ENCODE peak calls at places on chromosomes 3 and 15, in ten cellular contexts. One of them, this sample, is unnamed.

GRCh38 chr15:29677450-29677849 is 144.8 kb downstream of the TJP1 start:
- DNase-seq in OCI-LY7: no peak
- DNase-seq in stomach: no peak
- DNase-seq in A673: no peak
- DNase-seq in mesendoderm: no peak
- DNase-seq in breast epithelium: no peak
- DNase-seq in astrocyte: no peak
- DNase-seq in tibial artery: no peak
- DNase-seq in endothelial cell of umbilical vein: no peak
- DNase-seq in adrenal gland: no peak
- DNase-seq in this sample: no peak

GRCh38 chr3:111763101-111763500 is 96.0 kb upstream of the PHLDB2 start:
- DNase-seq in A673: no peak
- DNase-seq in endothelial cell of umbilical vein: no peak
- DNase-seq in OCI-LY7: no peak
- DNase-seq in adrenal gland: no peak
- DNase-seq in stomach: no peak
- DNase-seq in mesendoderm: no peak
- DNase-seq in astrocyte: peak; percentile 73
- DNase-seq in tibial artery: no peak
- DNase-seq in breast epithelium: no peak
- DNase-seq in this sample: no peak

GRCh38 chr3:195868336-195868865 is 40.0 kb downstream of the TNK2 start:
- DNase-seq in breast epithelium: no peak
- DNase-seq in adrenal gland: no peak
- DNase-seq in A673: no peak
- DNase-seq in astrocyte: no peak
- DNase-seq in mesendoderm: no peak
- DNase-seq in tibial artery: no peak
- DNase-seq in OCI-LY7: no peak
- DNase-seq in endothelial cell of umbilical vein: no peak
- DNase-seq in stomach: no peak
- DNase-seq in this sample: no peak

GRCh38 chr3:124992041-124992440 is 57.5 kb upstream of the MUC13 start:
- DNase-seq in stomach: no peak
- DNase-seq in astrocyte: no peak
- DNase-seq in adrenal gland: no peak
- DNase-seq in breast epithelium: no peak
- DNase-seq in endothelial cell of umbilical vein: no peak
- DNase-seq in tibial artery: no peak
- DNase-seq in mesendoderm: no peak
- DNase-seq in OCI-LY7: no peak
- DNase-seq in A673: no peak
- DNase-seq in this sample: peak; percentile 93

GRCh38 chr3:69252141-69252540 is 129.7 kb upstream of the LMOD3 start:
- DNase-seq in astrocyte: no peak
- DNase-seq in adrenal gland: no peak
- DNase-seq in stomach: no peak
- DNase-seq in OCI-LY7: no peak
- DNase-seq in A673: no peak
- DNase-seq in endothelial cell of umbilical vein: no peak
- DNase-seq in breast epithelium: no peak
- DNase-seq in mesendoderm: no peak
- DNase-seq in tibial artery: no peak
- DNase-seq in this sample: no peak

GRCh38 chr3:152860736-152861135 is 25.8 kb downstream of the P2RY1 start:
- DNase-seq in astrocyte: no peak
- DNase-seq in stomach: no peak
- DNase-seq in adrenal gland: no peak
- DNase-seq in mesendoderm: no peak
- DNase-seq in A673: no peak
- DNase-seq in endothelial cell of umbilical vein: no peak
- DNase-seq in OCI-LY7: no peak
- DNase-seq in tibial artery: no peak
- DNase-seq in breast epithelium: no peak
- DNase-seq in this sample: no peak

GRCh38 chr15:94324117-94324826 is 92.9 kb downstream of the MCTP2 start:
- DNase-seq in astrocyte: peak; percentile 12
- DNase-seq in adrenal gland: peak; percentile 56
- DNase-seq in breast epithelium: no peak
- DNase-seq in endothelial cell of umbilical vein: peak; percentile 62
- DNase-seq in A673: peak; percentile 77
- DNase-seq in OCI-LY7: peak; percentile 86
- DNase-seq in tibial artery: no peak
- DNase-seq in mesendoderm: peak; percentile 75
- DNase-seq in stomach: peak; percentile 53
- DNase-seq in this sample: peak; percentile 67

GRCh38 chr3:152910211-152910610 is 75.3 kb downstream of the P2RY1 start:
- DNase-seq in mesendoderm: peak; percentile 52
- DNase-seq in tibial artery: no peak
- DNase-seq in endothelial cell of umbilical vein: no peak
- DNase-seq in adrenal gland: no peak
- DNase-seq in A673: peak; percentile 35
- DNase-seq in OCI-LY7: no peak
- DNase-seq in astrocyte: no peak
- DNase-seq in stomach: no peak
- DNase-seq in breast epithelium: no peak
- DNase-seq in this sample: peak; percentile 25

GRCh38 chr3:136021798-136022197 is 56.3 kb downstream of the PPP2R3A start:
- DNase-seq in astrocyte: peak; percentile 29
- DNase-seq in mesendoderm: no peak
- DNase-seq in tibial artery: no peak
- DNase-seq in endothelial cell of umbilical vein: no peak
- DNase-seq in breast epithelium: no peak
- DNase-seq in A673: no peak
- DNase-seq in adrenal gland: no peak
- DNase-seq in OCI-LY7: no peak
- DNase-seq in stomach: no peak
- DNase-seq in this sample: no peak

GRCh38 chr15:99212401-99212800 is 37.0 kb downstream of the TTC23 start:
- DNase-seq in adrenal gland: peak; percentile 76
- DNase-seq in A673: peak; percentile 4
- DNase-seq in mesendoderm: peak; percentile 53
- DNase-seq in tibial artery: no peak
- DNase-seq in endothelial cell of umbilical vein: no peak
- DNase-seq in breast epithelium: no peak
- DNase-seq in stomach: no peak
- DNase-seq in astrocyte: peak; percentile 34
- DNase-seq in OCI-LY7: no peak
- DNase-seq in this sample: no peak

GRCh38 chr3:100737334-100737733 is 28.0 kb downstream of the TFG start:
- DNase-seq in endothelial cell of umbilical vein: peak; percentile 48
- DNase-seq in OCI-LY7: peak; percentile 7
- DNase-seq in A673: peak; percentile 57
- DNase-seq in adrenal gland: no peak
- DNase-seq in mesendoderm: peak; percentile 96
- DNase-seq in breast epithelium: no peak
- DNase-seq in stomach: no peak
- DNase-seq in tibial artery: no peak
- DNase-seq in astrocyte: no peak
- DNase-seq in this sample: peak; percentile 18

GRCh38 chr15:39595621-39596221 is 14.8 kb downstream of the THBS1 start:
- DNase-seq in tibial artery: no peak
- DNase-seq in stomach: no peak
- DNase-seq in endothelial cell of umbilical vein: peak; percentile 88
- DNase-seq in A673: no peak
- DNase-seq in breast epithelium: no peak
- DNase-seq in adrenal gland: no peak
- DNase-seq in astrocyte: no peak
- DNase-seq in OCI-LY7: no peak
- DNase-seq in mesendoderm: no peak
- DNase-seq in this sample: no peak

GRCh38 chr3:148970311-148970710 is 21.0 kb upstream of the GYG1 start:
- DNase-seq in adrenal gland: no peak
- DNase-seq in mesendoderm: no peak
- DNase-seq in astrocyte: no peak
- DNase-seq in stomach: no peak
- DNase-seq in A673: no peak
- DNase-seq in OCI-LY7: no peak
- DNase-seq in tibial artery: no peak
- DNase-seq in endothelial cell of umbilical vein: no peak
- DNase-seq in breast epithelium: no peak
- DNase-seq in this sample: no peak

GRCh38 chr3:76509179-76509830 is 530.6 kb upstream of the ROBO2 start:
- DNase-seq in breast epithelium: no peak
- DNase-seq in stomach: no peak
- DNase-seq in tibial artery: no peak
- DNase-seq in adrenal gland: no peak
- DNase-seq in OCI-LY7: no peak
- DNase-seq in astrocyte: no peak
- DNase-seq in mesendoderm: no peak
- DNase-seq in A673: no peak
- DNase-seq in endothelial cell of umbilical vein: no peak
- DNase-seq in this sample: no peak

GRCh38 chr3:152197937-152198336 is 70.8 kb upstream of the MBNL1 start:
- DNase-seq in stomach: no peak
- DNase-seq in adrenal gland: no peak
- DNase-seq in astrocyte: no peak
- DNase-seq in endothelial cell of umbilical vein: no peak
- DNase-seq in OCI-LY7: peak; percentile 43
- DNase-seq in tibial artery: no peak
- DNase-seq in A673: no peak
- DNase-seq in breast epithelium: no peak
- DNase-seq in mesendoderm: peak; percentile 15
- DNase-seq in this sample: no peak

GRCh38 chr3:113698213-113698742 is 1.8 kb upstream of the USF3 start:
- DNase-seq in adrenal gland: no peak
- DNase-seq in A673: no peak
- DNase-seq in endothelial cell of umbilical vein: no peak
- DNase-seq in OCI-LY7: no peak
- DNase-seq in astrocyte: no peak
- DNase-seq in tibial artery: no peak
- DNase-seq in stomach: no peak
- DNase-seq in mesendoderm: no peak
- DNase-seq in breast epithelium: no peak
- DNase-seq in this sample: no peak
- H3K4me3 ChIP-seq in adrenal gland: no peak overlapping the region
- H3K4me3 ChIP-seq in A673: peak overlapping the region; percentile 63
- H3K4me3 ChIP-seq in endothelial cell of umbilical vein: no peak overlapping the region
- H3K4me3 ChIP-seq in OCI-LY7: peak overlapping the region; percentile 85
- H3K4me3 ChIP-seq in astrocyte: no peak overlapping the region
- H3K4me3 ChIP-seq in tibial artery: no peak overlapping the region
- H3K4me3 ChIP-seq in stomach: peak overlapping the region; percentile 82
- H3K4me3 ChIP-seq in mesendoderm: no peak overlapping the region
- H3K4me3 ChIP-seq in breast epithelium: no peak overlapping the region
- H3K4me3 ChIP-seq in this sample: no peak overlapping the region

DNA sequence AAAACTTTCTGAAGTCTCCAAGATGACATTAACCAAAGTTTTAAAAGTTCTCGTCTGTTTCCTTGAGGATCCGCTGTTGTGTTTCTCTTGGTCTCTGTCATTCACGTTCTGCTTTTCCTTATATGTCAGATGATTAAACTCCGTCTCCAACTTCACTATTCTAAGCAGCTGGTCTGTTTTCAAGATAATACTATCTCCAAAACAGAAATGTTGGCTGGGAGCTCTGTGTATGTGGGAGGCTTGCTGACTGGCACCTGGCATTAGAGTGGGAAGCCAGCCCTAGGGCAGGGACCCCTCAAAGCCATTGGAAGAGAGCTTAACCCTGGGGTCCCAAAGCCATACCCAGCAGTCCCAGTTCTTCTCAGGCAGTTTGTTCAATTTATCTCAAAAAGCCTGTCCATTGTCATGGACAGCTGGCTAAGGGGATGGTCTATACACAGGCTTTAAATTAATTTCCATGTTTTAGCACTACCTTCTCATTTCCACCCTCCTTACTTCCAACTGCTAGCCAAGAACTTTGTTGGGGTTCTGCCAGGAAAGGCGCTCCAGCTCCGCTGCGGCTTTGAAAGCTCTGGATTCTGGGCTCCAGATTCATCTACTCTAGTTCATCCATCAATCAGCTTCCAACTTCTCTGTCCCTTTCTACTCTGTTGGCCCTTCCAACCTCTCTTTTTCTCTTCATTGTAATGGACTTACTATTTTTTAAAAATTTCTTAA is 9.2 kb downstream of the BTBD1 start:
- DNase-seq in stomach: no peak
- DNase-seq in adrenal gland: peak; percentile 40
- DNase-seq in astrocyte: no peak
- DNase-seq in OCI-LY7: no peak
- DNase-seq in tibial artery: no peak
- DNase-seq in A673: no peak
- DNase-seq in endothelial cell of umbilical vein: no peak
- DNase-seq in breast epithelium: no peak
- DNase-seq in mesendoderm: no peak
- DNase-seq in this sample: no peak
- H3K36me3 ChIP-seq in stomach: peaks cover 38% of the 10 kb centered on the region
- H3K36me3 ChIP-seq in adrenal gland: peaks cover 27% of the 10 kb centered on the region
- H3K36me3 ChIP-seq in astrocyte: peaks cover 7% of the 10 kb centered on the region
- H3K36me3 ChIP-seq in OCI-LY7: peaks cover 94% of the 10 kb centered on the region
- H3K36me3 ChIP-seq in tibial artery: peaks cover 22% of the 10 kb centered on the region
- H3K36me3 ChIP-seq in A673: peaks cover 16% of the 10 kb centered on the region
- H3K36me3 ChIP-seq in endothelial cell of umbilical vein: peaks cover 6% of the 10 kb centered on the region
- H3K36me3 ChIP-seq in breast epithelium: no peaks in the 10 kb centered on the region
- H3K36me3 ChIP-seq in mesendoderm: no peaks in the 10 kb centered on the region
- H3K36me3 ChIP-seq in this sample: peaks cover 2% of the 10 kb centered on the region

GRCh38 chr3:146542179-146542578 is 2.2 kb downstream of the PLSCR1 start:
- DNase-seq in stomach: no peak
- DNase-seq in mesendoderm: no peak
- DNase-seq in tibial artery: no peak
- DNase-seq in A673: no peak
- DNase-seq in endothelial cell of umbilical vein: no peak
- DNase-seq in astrocyte: peak; percentile 23
- DNase-seq in OCI-LY7: no peak
- DNase-seq in adrenal gland: peak; percentile 29
- DNase-seq in breast epithelium: no peak
- DNase-seq in this sample: no peak
- H3K4me3 ChIP-seq in stomach: peak overlapping the region; percentile 56
- H3K4me3 ChIP-seq in mesendoderm: peak overlapping the region; percentile 14
- H3K4me3 ChIP-seq in tibial artery: peak overlapping the region; percentile 84
- H3K4me3 ChIP-seq in A673: no peak overlapping the region
- H3K4me3 ChIP-seq in endothelial cell of umbilical vein: peak overlapping the region; percentile 6
- H3K4me3 ChIP-seq in astrocyte: no peak overlapping the region
- H3K4me3 ChIP-seq in OCI-LY7: no peak overlapping the region
- H3K4me3 ChIP-seq in adrenal gland: no peak overlapping the region
- H3K4me3 ChIP-seq in breast epithelium: peak overlapping the region; percentile 72
- H3K4me3 ChIP-seq in this sample: no peak overlapping the region

DNA sequence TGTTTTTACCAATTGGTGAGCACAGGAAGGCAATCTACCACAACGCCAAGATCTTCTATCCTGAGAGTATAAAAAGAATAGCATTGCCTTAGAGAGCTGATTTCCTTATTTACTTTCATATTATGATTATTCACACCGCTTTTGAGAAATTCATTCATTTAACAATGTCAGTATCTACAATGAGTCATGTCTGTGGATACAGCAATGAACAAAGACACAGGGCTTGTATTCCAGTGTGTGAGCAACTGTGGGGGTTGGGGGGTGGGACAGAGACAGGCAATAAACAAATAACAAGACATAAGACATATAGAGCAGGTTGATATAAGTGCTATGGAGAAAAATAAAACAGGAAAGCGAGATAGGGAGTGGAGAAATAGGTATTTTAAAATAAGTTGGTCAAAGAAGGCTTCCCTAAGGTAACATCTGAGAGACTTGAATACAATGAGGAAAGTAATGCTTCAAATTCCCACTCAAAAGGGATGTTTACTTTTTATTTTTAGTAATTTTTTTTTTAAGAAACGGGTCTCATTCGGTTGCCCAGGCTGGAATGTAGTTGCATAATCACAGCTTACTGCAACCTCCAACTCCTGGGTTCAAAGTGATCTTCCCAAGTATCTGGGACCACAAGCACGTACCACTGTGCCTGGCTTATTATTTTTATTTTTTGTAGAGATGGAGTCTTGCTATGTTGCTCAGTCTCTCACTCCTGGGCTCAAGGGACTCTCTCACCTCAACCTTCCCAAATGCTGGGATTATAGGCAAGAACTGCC is 45.7 kb downstream of the PGBD4 start:
- DNase-seq in A673: no peak
- DNase-seq in OCI-LY7: no peak
- DNase-seq in adrenal gland: no peak
- DNase-seq in mesendoderm: no peak
- DNase-seq in endothelial cell of umbilical vein: peak; percentile 81
- DNase-seq in stomach: no peak
- DNase-seq in astrocyte: peak; percentile 64
- DNase-seq in tibial artery: no peak
- DNase-seq in breast epithelium: no peak
- DNase-seq in this sample: no peak
- H3K36me3 ChIP-seq in A673: peaks cover 43% of the 10 kb centered on the region
- H3K36me3 ChIP-seq in OCI-LY7: peaks cover 66% of the 10 kb centered on the region
- H3K36me3 ChIP-seq in adrenal gland: peaks cover 36% of the 10 kb centered on the region
- H3K36me3 ChIP-seq in mesendoderm: no peaks in the 10 kb centered on the region
- H3K36me3 ChIP-seq in endothelial cell of umbilical vein: peaks cover 6% of the 10 kb centered on the region
- H3K36me3 ChIP-seq in stomach: peaks cover 94% of the 10 kb centered on the region
- H3K36me3 ChIP-seq in astrocyte: peaks cover 30% of the 10 kb centered on the region
- H3K36me3 ChIP-seq in tibial artery: peaks cover 70% of the 10 kb centered on the region
- H3K36me3 ChIP-seq in breast epithelium: no peaks in the 10 kb centered on the region
- H3K36me3 ChIP-seq in this sample: peaks cover 3% of the 10 kb centered on the region